ENCODE peak calls at places on chromosomes 2 and 18, in five cellular contexts. One of them, this sample, is unnamed.

GRCh38 chr2:224925822-224926124 is 116.5 kb downstream of the DOCK10 start:
- ATAC-seq in right lobe of liver: no peak
- ATAC-seq in IMR-90: peak; percentile 19
- ATAC-seq in body of pancreas: no peak
- ATAC-seq in aorta: no peak
- ATAC-seq in this sample: no peak

GRCh38 chr2:1685078-1685956 is 59.0 kb downstream of the PXDN start:
- ATAC-seq in aorta: no peak
- ATAC-seq in IMR-90: no peak
- ATAC-seq in right lobe of liver: no peak
- ATAC-seq in body of pancreas: no peak
- ATAC-seq in this sample: peak; percentile 29

GRCh38 chr2:207091928-207092327 is 73.8 kb downstream of the KLF7 start:
- ATAC-seq in IMR-90: no peak
- ATAC-seq in aorta: no peak
- ATAC-seq in right lobe of liver: no peak
- ATAC-seq in body of pancreas: no peak
- ATAC-seq in this sample: peak; percentile 23

GRCh38 chr2:37523861-37524362 is 147.5 kb downstream of the CDC42EP3 start:
- ATAC-seq in right lobe of liver: peak; percentile 95
- ATAC-seq in body of pancreas: peak; percentile 60
- ATAC-seq in aorta: peak; percentile 92
- ATAC-seq in IMR-90: peak; percentile 86
- ATAC-seq in this sample: peak; percentile 96

GRCh38 chr2:236783417-236784020 is 213.9 kb downstream of the ACKR3 start:
- ATAC-seq in right lobe of liver: no peak
- ATAC-seq in aorta: no peak
- ATAC-seq in body of pancreas: no peak
- ATAC-seq in IMR-90: no peak
- ATAC-seq in this sample: no peak

GRCh38 chr2:134671498-134671897 is 47.3 kb downstream of the TMEM163 start:
- ATAC-seq in IMR-90: no peak
- ATAC-seq in aorta: no peak
- ATAC-seq in right lobe of liver: no peak
- ATAC-seq in body of pancreas: no peak
- ATAC-seq in this sample: no peak

GRCh38 chr18:49249523-49249922 is 210.9 kb downstream of the DYM start:
- ATAC-seq in right lobe of liver: peak; percentile 61
- ATAC-seq in IMR-90: peak; percentile 84
- ATAC-seq in body of pancreas: no peak
- ATAC-seq in aorta: peak; percentile 19
- ATAC-seq in this sample: no peak

GRCh38 chr2:35989523-35989922 is 366.1 kb upstream of the CRIM1 start:
- ATAC-seq in right lobe of liver: no peak
- ATAC-seq in aorta: no peak
- ATAC-seq in IMR-90: no peak
- ATAC-seq in body of pancreas: no peak
- ATAC-seq in this sample: no peak

GRCh38 chr2:47300609-47301276 is 102.2 kb upstream of the MSH2 start:
- ATAC-seq in aorta: no peak
- ATAC-seq in body of pancreas: no peak
- ATAC-seq in IMR-90: no peak
- ATAC-seq in right lobe of liver: peak; percentile 66
- ATAC-seq in this sample: no peak

GRCh38 chr2:228516019-228516418 is 334.5 kb upstream of the SPHKAP start:
- ATAC-seq in right lobe of liver: no peak
- ATAC-seq in body of pancreas: no peak
- ATAC-seq in aorta: no peak
- ATAC-seq in IMR-90: no peak
- ATAC-seq in this sample: no peak

GRCh38 chr2:20231159-20231558 is 6.2 kb upstream of the SDC1 start:
- ATAC-seq in body of pancreas: no peak
- ATAC-seq in aorta: no peak
- ATAC-seq in right lobe of liver: no peak
- ATAC-seq in IMR-90: no peak
- ATAC-seq in this sample: no peak

GRCh38 chr2:150484006-150484405 is 3.5 kb downstream of the RND3 start:
- ATAC-seq in body of pancreas: no peak
- ATAC-seq in right lobe of liver: no peak
- ATAC-seq in IMR-90: no peak
- ATAC-seq in aorta: no peak
- ATAC-seq in this sample: no peak

GRCh38 chr2:551621-552020 is 125.6 kb downstream of the TMEM18 start:
- ATAC-seq in aorta: no peak
- ATAC-seq in body of pancreas: no peak
- ATAC-seq in IMR-90: no peak
- ATAC-seq in right lobe of liver: no peak
- ATAC-seq in this sample: no peak

GRCh38 chr2:25419678-25420242 is 78.0 kb upstream of the DNMT3A start:
- ATAC-seq in right lobe of liver: no peak
- ATAC-seq in aorta: no peak
- ATAC-seq in body of pancreas: no peak
- ATAC-seq in IMR-90: no peak
- ATAC-seq in this sample: no peak

GRCh38 chr2:192155521-192156118 is 39.1 kb downstream of the TMEFF2 start:
- ATAC-seq in right lobe of liver: peak; percentile 60
- ATAC-seq in IMR-90: no peak
- ATAC-seq in body of pancreas: no peak
- ATAC-seq in aorta: no peak
- ATAC-seq in this sample: no peak

GRCh38 chr2:191995285-191995684 is 148.4 kb upstream of the CAVIN2 start:
- ATAC-seq in body of pancreas: no peak
- ATAC-seq in IMR-90: no peak
- ATAC-seq in right lobe of liver: no peak
- ATAC-seq in aorta: no peak
- ATAC-seq in this sample: no peak

GRCh38 chr2:239312741-239313246 is 88.0 kb downstream of the HDAC4 start:
- ATAC-seq in body of pancreas: no peak
- ATAC-seq in IMR-90: no peak
- ATAC-seq in right lobe of liver: no peak
- ATAC-seq in aorta: no peak
- ATAC-seq in this sample: peak; percentile 6

GRCh38 chr18:79326413-79327198 is 69.1 kb upstream of the NFATC1 start:
- ATAC-seq in body of pancreas: no peak
- ATAC-seq in IMR-90: peak; percentile 60
- ATAC-seq in right lobe of liver: no peak
- ATAC-seq in aorta: no peak
- ATAC-seq in this sample: no peak

GRCh38 chr2:73851274-73851673 is 22.5 kb downstream of the STAMBP start:
- ATAC-seq in right lobe of liver: no peak
- ATAC-seq in aorta: no peak
- ATAC-seq in IMR-90: no peak
- ATAC-seq in body of pancreas: no peak
- ATAC-seq in this sample: no peak

GRCh38 chr18:24052053-24052452 is 37.5 kb downstream of the TTC39C start:
- ATAC-seq in body of pancreas: no peak
- ATAC-seq in right lobe of liver: peak; percentile 80
- ATAC-seq in IMR-90: no peak
- ATAC-seq in aorta: no peak
- ATAC-seq in this sample: no peak

GRCh38 chr2:63882395-63883130 is 40.9 kb downstream of the UGP2 start:
- ATAC-seq in IMR-90: no peak
- ATAC-seq in body of pancreas: no peak
- ATAC-seq in right lobe of liver: no peak
- ATAC-seq in aorta: no peak
- ATAC-seq in this sample: no peak

GRCh38 chr2:59462418-59463197 is 1090.8 kb downstream of the BCL11A start:
- ATAC-seq in body of pancreas: no peak
- ATAC-seq in aorta: no peak
- ATAC-seq in IMR-90: no peak
- ATAC-seq in right lobe of liver: no peak
- ATAC-seq in this sample: no peak

GRCh38 chr18:54261894-54262293 is 7.4 kb upstream of the POLI start:
- ATAC-seq in aorta: no peak
- ATAC-seq in body of pancreas: no peak
- ATAC-seq in IMR-90: no peak
- ATAC-seq in right lobe of liver: peak; percentile 79
- ATAC-seq in this sample: no peak

GRCh38 chr2:53498210-53498609 is 269.4 kb upstream of the CHAC2 start:
- ATAC-seq in aorta: peak; percentile 81
- ATAC-seq in body of pancreas: peak; percentile 93
- ATAC-seq in right lobe of liver: peak; percentile 97
- ATAC-seq in IMR-90: peak; percentile 88
- ATAC-seq in this sample: peak; percentile 68

GRCh38 chr2:135890830-135891229 is 14.6 kb upstream of the MCM6 start:
- ATAC-seq in IMR-90: no peak
- ATAC-seq in body of pancreas: no peak
- ATAC-seq in right lobe of liver: peak; percentile 27
- ATAC-seq in aorta: no peak
- ATAC-seq in this sample: no peak

GRCh38 chr18:2656237-2657042 is 914 bp downstream of the SMCHD1 start:
- ATAC-seq in aorta: peak; percentile 86
- ATAC-seq in IMR-90: peak; percentile 19
- ATAC-seq in body of pancreas: peak; percentile 45
- ATAC-seq in right lobe of liver: peak; percentile 54
- ATAC-seq in this sample: peak; percentile 79

GRCh38 chr2:181332044-181332443 is 125.1 kb upstream of the ITGA4 start:
- ATAC-seq in body of pancreas: no peak
- ATAC-seq in right lobe of liver: no peak
- ATAC-seq in IMR-90: no peak
- ATAC-seq in aorta: no peak
- ATAC-seq in this sample: no peak

GRCh38 chr18:64409511-64409910 is 260.6 kb upstream of the LINC00305 start:
- ATAC-seq in aorta: no peak
- ATAC-seq in IMR-90: no peak
- ATAC-seq in right lobe of liver: peak; percentile 52
- ATAC-seq in body of pancreas: no peak
- ATAC-seq in this sample: no peak

GRCh38 chr18:69889009-69889408 is 58.7 kb downstream of the CD226 start:
- ATAC-seq in aorta: no peak
- ATAC-seq in body of pancreas: no peak
- ATAC-seq in IMR-90: no peak
- ATAC-seq in right lobe of liver: no peak
- ATAC-seq in this sample: no peak

GRCh38 chr18:56702946-56703345 is 51.8 kb downstream of the WDR7 start:
- ATAC-seq in aorta: no peak
- ATAC-seq in right lobe of liver: peak; percentile 80
- ATAC-seq in IMR-90: peak; percentile 68
- ATAC-seq in body of pancreas: peak; percentile 50
- ATAC-seq in this sample: no peak

GRCh38 chr2:166419616-166419934 is 43.8 kb upstream of the SCN9A start:
- ATAC-seq in body of pancreas: no peak
- ATAC-seq in aorta: no peak
- ATAC-seq in right lobe of liver: peak; percentile 50
- ATAC-seq in IMR-90: peak; percentile 63
- ATAC-seq in this sample: no peak

GRCh38 chr2:10079192-10079930 is 850 bp downstream of the CYS1 start:
- ATAC-seq in IMR-90: peak; percentile 74
- ATAC-seq in aorta: peak; percentile 68
- ATAC-seq in right lobe of liver: peak; percentile 59
- ATAC-seq in body of pancreas: peak; percentile 49
- ATAC-seq in this sample: peak; percentile 60

GRCh38 chr2:10078001-10078400 is 2.2 kb downstream of the CYS1 start:
- ATAC-seq in aorta: no peak
- ATAC-seq in right lobe of liver: no peak
- ATAC-seq in body of pancreas: no peak
- ATAC-seq in IMR-90: no peak
- ATAC-seq in this sample: no peak

GRCh38 chr2:10079931-10080535 is at the start of gene CYS1:
- ATAC-seq in right lobe of liver: peak; percentile 40
- ATAC-seq in aorta: peak; percentile 47
- ATAC-seq in IMR-90: peak; percentile 66
- ATAC-seq in body of pancreas: peak; percentile 64
- ATAC-seq in this sample: peak; percentile 70

GRCh38 chr2:10076988-10077527 is 3.2 kb downstream of the CYS1 start:
- ATAC-seq in right lobe of liver: no peak
- ATAC-seq in body of pancreas: no peak
- ATAC-seq in aorta: no peak
- ATAC-seq in IMR-90: no peak
- ATAC-seq in this sample: no peak

DNA sequence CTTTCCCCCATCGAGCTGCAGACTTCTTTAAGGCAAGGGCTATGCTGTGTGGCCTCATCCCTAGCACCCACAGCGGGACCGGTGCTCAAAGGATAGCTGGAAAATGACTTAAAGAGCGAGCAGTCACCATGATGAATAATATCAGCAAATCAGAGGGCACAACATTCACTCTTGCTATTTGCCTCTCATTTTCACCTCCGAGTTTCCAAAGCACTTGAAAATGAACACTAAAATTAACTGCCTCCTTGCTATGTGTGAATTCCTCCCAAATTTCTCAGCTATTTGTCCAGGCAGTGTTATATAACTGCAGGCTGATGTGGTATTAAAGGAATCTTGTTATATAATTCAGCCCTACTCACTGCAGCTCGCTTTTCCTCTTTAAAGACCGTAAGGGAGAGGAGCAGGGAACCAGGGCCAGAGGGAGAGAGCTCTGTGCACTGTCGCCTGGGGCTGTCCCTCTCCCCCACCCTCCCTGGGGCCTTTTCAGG is 1.5 kb downstream of the CYS1 start:
- ATAC-seq in body of pancreas: peak; percentile 11
- ATAC-seq in right lobe of liver: peak; percentile 14
- ATAC-seq in aorta: peak; percentile 56
- ATAC-seq in IMR-90: peak; percentile 37
- ATAC-seq in this sample: peak; percentile 34
- H3K27me3 ChIP-seq in body of pancreas: no peaks in the 10 kb centered on the region
- H3K27me3 ChIP-seq in right lobe of liver: peaks cover 7% of the 10 kb centered on the region
- H3K27me3 ChIP-seq in aorta: no peaks in the 10 kb centered on the region
- H3K27me3 ChIP-seq in IMR-90: peaks cover 64% of the 10 kb centered on the region
- H3K27me3 ChIP-seq in this sample: peaks cover 7% of the 10 kb centered on the region

GRCh38 chr2:153871231-153872221 is at the start of gene GALNT13:
- ATAC-seq in right lobe of liver: no peak
- ATAC-seq in aorta: peak; percentile 78
- ATAC-seq in IMR-90: peak; percentile 91
- ATAC-seq in body of pancreas: peak; percentile 77
- ATAC-seq in this sample: peak; percentile 72
- H3K27me3 ChIP-seq in right lobe of liver: no peaks in the 10 kb centered on the region
- H3K27me3 ChIP-seq in aorta: no peaks in the 10 kb centered on the region
- H3K27me3 ChIP-seq in IMR-90: no peaks in the 10 kb centered on the region
- H3K27me3 ChIP-seq in body of pancreas: no peaks in the 10 kb centered on the region
- H3K27me3 ChIP-seq in this sample: peaks cover 52% of the 10 kb centered on the region

GRCh38 chr2:120469486-120469885 is 123.5 kb downstream of the INHBB start:
- ATAC-seq in body of pancreas: no peak
- ATAC-seq in IMR-90: no peak
- ATAC-seq in right lobe of liver: no peak
- ATAC-seq in aorta: peak; percentile 42
- ATAC-seq in this sample: peak; percentile 14

GRCh38 chr2:120466704-120467054 is 120.7 kb downstream of the INHBB start:
- ATAC-seq in IMR-90: no peak
- ATAC-seq in body of pancreas: no peak
- ATAC-seq in aorta: no peak
- ATAC-seq in right lobe of liver: no peak
- ATAC-seq in this sample: no peak

GRCh38 chr2:120470041-120470716 is 124.2 kb downstream of the INHBB start:
- ATAC-seq in body of pancreas: peak; percentile 83
- ATAC-seq in right lobe of liver: peak; percentile 75
- ATAC-seq in aorta: peak; percentile 92
- ATAC-seq in IMR-90: peak; percentile 95
- ATAC-seq in this sample: peak; percentile 94

GRCh38 chr2:120465989-120466703 is 120.2 kb downstream of the INHBB start:
- ATAC-seq in aorta: no peak
- ATAC-seq in IMR-90: no peak
- ATAC-seq in body of pancreas: no peak
- ATAC-seq in right lobe of liver: no peak
- ATAC-seq in this sample: no peak

GRCh38 chr2:120468136-120468535 is 122.2 kb downstream of the INHBB start:
- ATAC-seq in IMR-90: no peak
- ATAC-seq in body of pancreas: no peak
- ATAC-seq in aorta: no peak
- ATAC-seq in right lobe of liver: no peak
- ATAC-seq in this sample: no peak
- H3K27me3 ChIP-seq in IMR-90: no peaks in the 10 kb centered on the region
- H3K27me3 ChIP-seq in body of pancreas: no peaks in the 10 kb centered on the region
- H3K27me3 ChIP-seq in aorta: no peaks in the 10 kb centered on the region
- H3K27me3 ChIP-seq in right lobe of liver: no peaks in the 10 kb centered on the region
- H3K27me3 ChIP-seq in this sample: peaks cover 6% of the 10 kb centered on the region

GRCh38 chr18:12248926-12249720 is 5.0 kb upstream of the CIDEA start:
- ATAC-seq in right lobe of liver: no peak
- ATAC-seq in aorta: no peak
- ATAC-seq in body of pancreas: no peak
- ATAC-seq in IMR-90: no peak
- ATAC-seq in this sample: no peak
- H3K27me3 ChIP-seq in right lobe of liver: no peaks in the 10 kb centered on the region
- H3K27me3 ChIP-seq in aorta: no peaks in the 10 kb centered on the region
- H3K27me3 ChIP-seq in body of pancreas: no peaks in the 10 kb centered on the region
- H3K27me3 ChIP-seq in IMR-90: peaks cover 75% of the 10 kb centered on the region
- H3K27me3 ChIP-seq in this sample: peaks cover 76% of the 10 kb centered on the region